ENCODE peak calls at places on chromosomes 5 and 9, in six cellular contexts. One of them, this sample, is unnamed.

GRCh38 chr5:134938020-134938419 is 29.7 kb upstream of the CATSPER3 start:
- DNase-seq in H4: no peak
- DNase-seq in omental fat pad: no peak
- DNase-seq in stimulated activated CD8-positive, alpha-beta memory T cell treated with anti-CD3 and anti-CD28 coated beads, Interleukin-4, amount 100 ng/mL, for 24 hours: no peak
- DNase-seq in OCI-LY7: no peak
- DNase-seq in LHCN-M2: no peak
- DNase-seq in this sample: no peak

GRCh38 chr9:129100383-129101169 is 10.0 kb downstream of the CRAT start:
- DNase-seq in H4: no peak
- DNase-seq in omental fat pad: no peak
- DNase-seq in stimulated activated CD8-positive, alpha-beta memory T cell treated with anti-CD3 and anti-CD28 coated beads, Interleukin-4, amount 100 ng/mL, for 24 hours: no peak
- DNase-seq in OCI-LY7: peak
- DNase-seq in LHCN-M2: no peak
- DNase-seq in this sample: no peak

GRCh38 chr9:114662081-114662989 is 4.7 kb upstream of the TEX53 start:
- DNase-seq in H4: peak
- DNase-seq in omental fat pad: no peak
- DNase-seq in stimulated activated CD8-positive, alpha-beta memory T cell treated with anti-CD3 and anti-CD28 coated beads, Interleukin-4, amount 100 ng/mL, for 24 hours: peak
- DNase-seq in OCI-LY7: peak
- DNase-seq in LHCN-M2: no peak
- DNase-seq in this sample: peak

GRCh38 chr5:40405230-40405629 is 274.5 kb upstream of the PTGER4 start:
- DNase-seq in H4: no peak
- DNase-seq in omental fat pad: no peak
- DNase-seq in stimulated activated CD8-positive, alpha-beta memory T cell treated with anti-CD3 and anti-CD28 coated beads, Interleukin-4, amount 100 ng/mL, for 24 hours: no peak
- DNase-seq in OCI-LY7: no peak
- DNase-seq in LHCN-M2: peak
- DNase-seq in this sample: no peak

GRCh38 chr9:108163321-108164005 is 673.9 kb upstream of the KLF4 start:
- DNase-seq in H4: peak
- DNase-seq in omental fat pad: no peak
- DNase-seq in stimulated activated CD8-positive, alpha-beta memory T cell treated with anti-CD3 and anti-CD28 coated beads, Interleukin-4, amount 100 ng/mL, for 24 hours: no peak
- DNase-seq in OCI-LY7: no peak
- DNase-seq in LHCN-M2: peak
- DNase-seq in this sample: no peak

GRCh38 chr9:26809795-26810194 is 82.8 kb downstream of the CAAP1 start:
- DNase-seq in H4: no peak
- DNase-seq in omental fat pad: no peak
- DNase-seq in stimulated activated CD8-positive, alpha-beta memory T cell treated with anti-CD3 and anti-CD28 coated beads, Interleukin-4, amount 100 ng/mL, for 24 hours: no peak
- DNase-seq in OCI-LY7: no peak
- DNase-seq in LHCN-M2: peak
- DNase-seq in this sample: no peak

GRCh38 chr5:122153774-122154173 is 24.4 kb downstream of the ZNF474 start:
- DNase-seq in H4: no peak
- DNase-seq in omental fat pad: no peak
- DNase-seq in stimulated activated CD8-positive, alpha-beta memory T cell treated with anti-CD3 and anti-CD28 coated beads, Interleukin-4, amount 100 ng/mL, for 24 hours: no peak
- DNase-seq in OCI-LY7: no peak
- DNase-seq in LHCN-M2: no peak
- DNase-seq in this sample: no peak

GRCh38 chr9:108750656-108751175 is 105.1 kb downstream of the ACTL7B start:
- DNase-seq in H4: no peak
- DNase-seq in omental fat pad: no peak
- DNase-seq in stimulated activated CD8-positive, alpha-beta memory T cell treated with anti-CD3 and anti-CD28 coated beads, Interleukin-4, amount 100 ng/mL, for 24 hours: no peak
- DNase-seq in OCI-LY7: no peak
- DNase-seq in LHCN-M2: no peak
- DNase-seq in this sample: no peak

GRCh38 chr5:57804500-57804899 is 321.9 kb upstream of the ACTBL2 start:
- DNase-seq in H4: no peak
- DNase-seq in omental fat pad: no peak
- DNase-seq in stimulated activated CD8-positive, alpha-beta memory T cell treated with anti-CD3 and anti-CD28 coated beads, Interleukin-4, amount 100 ng/mL, for 24 hours: no peak
- DNase-seq in OCI-LY7: no peak
- DNase-seq in LHCN-M2: no peak
- DNase-seq in this sample: no peak

This sample was measured in progenitor cell of endocrine pancreas.